ENCODE peak calls at places on chromosomes 7 and 10, in five cellular contexts. F, H, N, L and S are unnamed samples.

GRCh38 chr7:157495177-157495553 is 158.4 kb downstream of the DNAJB6 start:
- DNase-seq in L (no peak), F (no peak), H (no peak), N (no peak), S (no peak)

GRCh38 chr7:155405399-155406318 is 52.3 kb upstream of the EN2 start:
- DNase-seq in N (no peak), F (no peak), H (no peak), L (no peak), S (peak)

GRCh38 chr7:38796636-38797501 is 112.1 kb downstream of the VPS41 start:
- DNase-seq in H (peak), L (peak), N (peak), F (peak), S (peak)

GRCh38 chr7:47571355-47572100 is 10.4 kb downstream of the TNS3 start:
- DNase-seq in N (no peak), H (peak), L (peak), F (peak), S (peak)

GRCh38 chr10:77546048-77546447 is 91.6 kb downstream of the KCNMA1 start:
- DNase-seq in N (no peak), L (no peak), H (no peak), F (no peak), S (no peak)

GRCh38 chr7:26197153-26198115 is 3.1 kb downstream of the HNRNPA2B1 start:
- DNase-seq in L (no peak), N (peak), F (peak), H (no peak), S (no peak)

GRCh38 chr10:17430647-17431355 is 23.6 kb downstream of the ST8SIA6 start:
- DNase-seq in N (no peak), F (peak), H (peak), L (peak), S (peak)

GRCh38 chr10:116521424-116522305 is 24.1 kb upstream of the PNLIP start:
- DNase-seq in L (peak), F (peak), H (no peak), N (no peak), S (peak)

GRCh38 chr10:125035588-125036298 is 93.8 kb downstream of the ZRANB1 start:
- DNase-seq in H (peak), F (no peak), N (no peak), L (no peak), S (no peak)

GRCh38 chr7:153066711-153067110 is 307.2 kb downstream of the ACTR3B start:
- DNase-seq in H (no peak), L (no peak), F (no peak), N (no peak), S (no peak)

GRCh38 chr7:26500749-26501352 is 209.2 kb downstream of the SNX10 start:
- DNase-seq in L (no peak), F (peak), H (no peak), N (no peak), S (peak)

GRCh38 chr7:27764109-27764508 is 24.1 kb downstream of the TAX1BP1 start:
- DNase-seq in H (no peak), N (no peak), F (no peak), L (no peak), S (peak)

GRCh38 chr10:34305189-34305588 is 509.9 kb downstream of the PARD3 start:
- DNase-seq in L (no peak), F (no peak), N (peak), H (no peak), S (no peak)

GRCh38 chr10:37704566-37704965 is 152.8 kb downstream of the ZNF248 start:
- DNase-seq in H (peak), L (no peak), F (no peak), N (no peak), S (no peak)

GRCh38 chr7:47893238-47893637 is 55.0 kb downstream of the PKD1L1 start:
- DNase-seq in L (no peak), F (no peak), H (no peak), N (no peak), S (no peak)

GRCh38 chr7:7567898-7568531 is 1.3 kb downstream of the MIOS start:
- DNase-seq in N (no peak), F (no peak), L (no peak), H (no peak), S (no peak)

GRCh38 chr10:61503051-61503450 is 49.9 kb upstream of the TMEM26 start:
- DNase-seq in L (no peak), N (no peak), F (no peak), H (no peak), S (peak)

GRCh38 chr10:126336786-126337185 is 51.5 kb downstream of the ADAM12 start:
- DNase-seq in N (no peak), F (no peak), H (no peak), L (no peak), S (peak)

GRCh38 chr10:25175527-25176420 is 973 bp downstream of the GPR158 start:
- DNase-seq in F (no peak), L (no peak), N (no peak), H (no peak), S (no peak)

GRCh38 chr10:49015700-49016099 is 76.1 kb upstream of the LRRC18 start:
- DNase-seq in L (no peak), N (no peak), F (no peak), H (no peak), S (no peak)

GRCh38 chr7:22569586-22570321 is 69.8 kb upstream of the STEAP1B start:
- DNase-seq in L (no peak), F (no peak), H (no peak), N (no peak), S (peak)

GRCh38 chr10:11837372-11838161 is 14.4 kb downstream of the PROSER2 start:
- DNase-seq in L (no peak), F (no peak), N (no peak), H (no peak), S (no peak)

GRCh38 chr7:74365320-74366022 is 76.3 kb downstream of the CLIP2 start:
- DNase-seq in F (no peak), N (no peak), H (peak), L (no peak), S (peak)

GRCh38 chr10:132840698-132841097 is 54.8 kb upstream of the NKX6-2 start:
- DNase-seq in L (no peak), N (no peak), F (no peak), H (peak), S (no peak)

GRCh38 chr7:129438839-129439640 is 4.8 kb downstream of the STRIP2 start:
- DNase-seq in H (no peak), N (no peak), L (no peak), F (peak), S (peak)

GRCh38 chr10:14459670-14460069 is 128.9 kb upstream of the FRMD4A start:
- DNase-seq in N (no peak), F (no peak), H (no peak), L (no peak), S (peak)

GRCh38 chr10:63083904-63084689 is 49.0 kb upstream of the NRBF2 start:
- DNase-seq in L (peak), N (peak), H (peak), F (peak), S (peak)

GRCh38 chr7:7210475-7211237 is 28.3 kb downstream of the C1GALT1 start:
- DNase-seq in N (no peak), F (no peak), H (no peak), L (no peak), S (no peak)

GRCh38 chr7:30524545-30524944 is 19.9 kb upstream of the GGCT start:
- DNase-seq in H (no peak), F (no peak), L (no peak), N (no peak), S (no peak)

GRCh38 chr10:72061491-72061890 is 26.9 kb downstream of the SPOCK2 start:
- DNase-seq in L (no peak), N (no peak), F (no peak), H (no peak), S (no peak)

GRCh38 chr7:125971656-125972055 is 1042.0 kb upstream of the POT1 start:
- DNase-seq in L (no peak), H (no peak), F (no peak), N (no peak), S (no peak)

GRCh38 chr10:108184129-108184528 is 1019.6 kb upstream of the SORCS1 start:
- DNase-seq in N (no peak), H (no peak), F (no peak), L (no peak), S (no peak)

GRCh38 chr10:89659185-89660131 is 14.4 kb upstream of the PANK1 start:
- DNase-seq in N (no peak), F (no peak), L (peak), H (no peak), S (peak)

GRCh38 chr10:35640951-35641429 is 1.1 kb downstream of the FZD8 start:
- DNase-seq in H (peak), N (peak), F (no peak), L (peak), S (peak)

GRCh38 chr7:22173884-22174573 is 182.9 kb downstream of the RAPGEF5 start:
- DNase-seq in N (peak), H (no peak), F (no peak), L (no peak), S (no peak)

GRCh38 chr10:72388062-72388461 is 33.3 kb upstream of the DNAJB12 start:
- DNase-seq in L (no peak), F (no peak), H (no peak), N (no peak), S (no peak)

GRCh38 chr7:151459726-151460473 is 20.0 kb upstream of the CRYGN start:
- DNase-seq in N (no peak), L (peak), F (peak), H (peak), S (peak)

GRCh38 chr7:37400022-37400421 is 48.6 kb downstream of the ELMO1 start:
- DNase-seq in H (no peak), L (no peak), F (no peak), N (no peak), S (no peak)

GRCh38 chr7:50336909-50337703 is 32.6 kb downstream of the IKZF1 start:
- DNase-seq in F (no peak), H (no peak), L (no peak), N (no peak), S (no peak)

GRCh38 chr7:50335795-50336754 is 31.6 kb downstream of the IKZF1 start:
- DNase-seq in N (peak), F (no peak), H (no peak), L (no peak), S (no peak)

GRCh38 chr7:50341709-50342108 is 37.2 kb downstream of the IKZF1 start:
- DNase-seq in N (no peak), L (no peak), F (no peak), H (no peak), S (no peak)

GRCh38 chr7:50342616-50343114 is 38.1 kb downstream of the IKZF1 start:
- DNase-seq in H (no peak), N (no peak), L (no peak), F (no peak), S (no peak)

DNA sequence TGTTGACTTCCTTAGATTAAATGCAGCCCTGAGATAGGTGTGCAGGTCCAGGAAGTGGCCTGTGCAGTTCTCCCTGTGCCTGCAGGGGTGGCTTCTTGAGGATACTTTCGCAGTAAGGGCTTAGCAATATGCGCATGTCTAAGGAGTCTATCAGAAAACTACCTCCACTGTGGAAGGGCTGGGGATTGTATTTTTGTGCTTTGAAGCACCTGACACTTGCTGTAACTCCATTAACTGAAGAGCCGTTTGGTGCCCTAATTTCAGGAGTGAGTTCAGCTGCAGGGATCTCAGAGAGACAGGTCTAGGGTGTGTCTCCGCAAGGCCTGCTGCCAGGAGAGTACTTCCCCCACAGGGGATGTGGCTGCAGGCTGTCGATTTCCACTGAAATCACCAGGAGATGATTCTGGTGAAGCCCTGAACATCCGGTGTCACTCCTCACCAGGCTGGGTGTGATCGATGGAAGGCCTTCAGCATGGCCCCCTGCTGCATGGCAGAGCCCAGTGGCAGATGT is 35.5 kb downstream of the IKZF1 start:
- DNase-seq in H (no peak), F (no peak), N (peak), L (no peak), S (no peak)
- TF ChIP-seq CTCF in H (no peak), F (no peak), N (peak), L (no peak), S (no peak)

GRCh38 chr10:7075110-7075509 is 335.7 kb downstream of the SFMBT2 start:
- DNase-seq in N (no peak), F (no peak), H (no peak), L (no peak), S (peak)

GRCh38 chr10:7071421-7071820 is 339.4 kb downstream of the SFMBT2 start:
- DNase-seq in H (no peak), N (no peak), F (no peak), L (no peak), S (no peak)

GRCh38 chr10:7070950-7071349 is 339.9 kb downstream of the SFMBT2 start:
- DNase-seq in N (no peak), L (no peak), H (no peak), F (no peak), S (no peak)

DNA sequence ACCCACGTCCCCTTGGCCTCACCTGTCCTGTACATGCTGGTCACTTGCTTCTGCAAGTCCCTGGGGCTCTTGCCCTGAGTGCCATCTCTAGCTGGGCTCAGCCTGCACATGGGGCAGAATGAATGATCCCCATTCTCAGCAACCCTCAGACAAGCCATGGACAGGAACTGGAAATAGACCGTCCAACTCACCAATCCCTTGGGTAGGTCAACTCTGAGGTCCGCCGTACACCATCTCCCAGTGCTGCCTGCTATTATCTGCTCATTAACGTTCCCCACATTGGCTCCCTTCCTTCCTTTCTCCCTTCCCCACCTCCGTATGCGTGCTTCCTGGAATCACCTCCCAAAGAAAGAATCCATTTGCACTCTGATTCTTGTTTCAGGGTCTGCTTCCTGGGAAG is 335.0 kb downstream of the SFMBT2 start:
- DNase-seq in L (no peak), F (no peak), H (no peak), N (no peak), S (no peak)
- TF ChIP-seq CTCF in L (no peak), F (no peak), H (no peak), N (no peak), S (no peak)

DNA sequence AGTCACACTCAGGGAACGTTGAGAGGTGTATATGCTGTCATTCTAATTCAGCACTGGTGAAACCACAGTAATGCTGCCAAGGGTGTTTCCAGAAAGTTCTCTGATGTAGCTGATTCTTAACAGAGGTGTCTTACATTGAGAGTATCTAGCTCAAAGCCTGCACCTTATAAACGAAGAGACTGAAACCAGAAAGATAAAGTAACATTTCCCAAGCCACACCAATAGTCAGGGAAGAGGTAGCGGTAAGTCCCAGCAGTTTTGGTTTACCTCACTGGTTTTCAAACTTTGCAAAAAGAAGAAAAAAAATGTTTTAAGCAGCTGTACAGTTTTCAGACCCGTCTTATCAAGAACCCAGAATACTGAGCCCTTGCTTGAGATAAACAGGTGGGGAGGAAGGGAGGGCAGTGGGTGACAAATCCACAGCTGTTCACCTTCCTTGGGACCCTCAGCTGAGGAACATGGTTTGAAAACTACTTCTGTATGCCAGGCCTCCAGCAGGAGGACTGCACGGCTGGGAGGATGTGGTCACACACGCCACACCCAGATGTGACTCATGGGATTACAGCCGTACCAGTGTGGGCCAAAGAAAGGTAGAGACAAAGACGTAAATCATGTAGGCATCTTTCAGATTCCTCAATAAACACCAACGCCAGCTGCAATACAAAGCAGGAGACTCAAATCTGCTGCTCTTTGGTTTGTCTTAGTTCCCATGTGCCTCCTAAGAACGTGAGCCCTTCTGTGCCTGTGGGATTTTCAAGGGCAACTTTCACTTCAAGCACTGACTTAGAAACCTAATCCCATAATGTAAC is 64.0 kb upstream of the GSDME start:
- DNase-seq in H (no peak), N (peak), F (peak), L (no peak), S (peak)
- TF ChIP-seq CTCF in H (no peak), N (peak), F (peak), L (peak), S (peak)

GRCh38 chr10:4312046-4312835 is 513.8 kb upstream of the AKR1E2 start:
- DNase-seq in F (peak), H (no peak), L (no peak), N (no peak), S (no peak)

GRCh38 chr10:4319870-4320367 is 506.1 kb upstream of the AKR1E2 start:
- DNase-seq in N (no peak), H (no peak), F (no peak), L (no peak), S (no peak)

GRCh38 chr10:4315529-4315928 is 510.5 kb upstream of the AKR1E2 start:
- DNase-seq in F (peak), L (peak), H (no peak), N (no peak), S (peak)

DNA sequence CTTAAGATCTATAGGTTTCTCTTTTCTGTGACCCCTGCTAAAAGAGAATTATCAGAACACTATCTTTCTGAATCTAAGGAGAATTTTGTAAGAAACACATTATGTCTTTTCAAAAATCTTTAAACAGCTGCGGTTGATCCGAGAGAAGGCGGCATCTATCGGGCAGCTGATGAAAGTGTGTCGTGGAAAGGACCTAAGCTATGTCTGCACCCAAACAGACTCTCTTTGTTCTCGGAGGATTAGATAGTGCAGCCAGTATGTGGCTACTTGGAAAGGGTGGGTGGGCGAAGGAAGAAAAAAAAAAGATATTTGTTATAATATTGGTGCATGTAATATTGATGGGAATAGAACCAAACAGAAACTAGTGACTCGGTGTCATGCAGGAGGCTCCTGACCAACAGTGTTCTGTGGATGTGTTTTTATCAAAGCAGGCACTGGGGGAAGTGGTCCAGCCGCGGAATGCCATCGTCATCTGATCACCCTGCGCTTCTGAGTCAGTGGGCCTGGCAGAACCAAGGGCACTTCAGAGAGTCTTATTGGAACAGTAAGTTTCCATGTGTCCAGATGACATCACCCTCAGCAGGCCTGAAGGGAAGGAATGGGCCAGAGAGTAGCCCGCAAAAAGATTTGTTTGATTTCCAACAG is 509.7 kb upstream of the AKR1E2 start:
- DNase-seq in L (peak), F (peak), N (no peak), H (no peak), S (peak)
- TF ChIP-seq CTCF in L (no peak), F (peak), N (no peak), H (no peak), S (no peak)

GRCh38 chr7:32346253-32346652 is 143.9 kb downstream of the LSM5 start:
- DNase-seq in H (no peak), F (no peak), N (no peak), L (no peak), S (no peak)

GRCh38 chr7:32347244-32347828 is 142.8 kb downstream of the LSM5 start:
- DNase-seq in F (no peak), L (no peak), H (no peak), N (no peak), S (peak)
- TF ChIP-seq CTCF in F (peak), L (peak), H (no peak), N (peak), S (peak)